ENCODE peak calls at places on chromosomes 16 and 17, in six cellular contexts. V is mesenchymal stem cell, O is AG04450, B is neural progenitor cell, G is left ventricle myocardium inferior, T is heart right ventricle. Y is an unnamed sample.

GRCh38 chr16:80986557-80986956 is 20.1 kb downstream of the CMC2 start:
- DNase-seq in V (no peak), O (no peak), B (no peak), G (no peak), T (no peak), Y (no peak)

GRCh38 chr16:20075243-20075642 is 1.6 kb upstream of the GPR139 start:
- DNase-seq in V (no peak), O (no peak), B (no peak), G (no peak), T (no peak), Y (no peak)

GRCh38 chr17:63113167-63113566 is 147.1 kb downstream of the TANC2 start:
- DNase-seq in V (no peak), O (no peak), B (peak; percentile 31), G (no peak), T (no peak), Y (no peak)

GRCh38 chr16:67547423-67548264 is 14.7 kb upstream of the CTCF start:
- DNase-seq in V (no peak), O (no peak), B (no peak), G (peak; percentile 18), T (no peak), Y (no peak)

GRCh38 chr16:54477766-54478165 is 191.2 kb upstream of the IRX3 start:
- DNase-seq in V (no peak), O (no peak), B (no peak), G (no peak), T (no peak), Y (no peak)

GRCh38 chr16:85554114-85554790 is 58.9 kb upstream of the GSE1 start:
- DNase-seq in V (peak; percentile 94), O (no peak), B (peak; percentile 71), G (peak; percentile 67), T (peak; percentile 82), Y (peak; percentile 81)

GRCh38 chr17:64270885-64271284 is 7.8 kb upstream of the TEX2 start:
- DNase-seq in V (no peak), O (no peak), B (no peak), G (no peak), T (no peak), Y (no peak)

GRCh38 chr16:20740901-20741491 is 622 bp downstream of the THUMPD1 start:
- DNase-seq in V (peak; percentile 84), O (peak; percentile 37), B (peak; percentile 91), G (peak; percentile 91), T (peak; percentile 90), Y (peak; percentile 86)

GRCh38 chr16:24825696-24826095 is 20.1 kb upstream of the SLC5A11 start:
- DNase-seq in V (no peak), O (no peak), B (no peak), G (no peak), T (no peak), Y (no peak)

GRCh38 chr17:35312790-35313711 is 60.4 kb downstream of the SLFN11 start:
- DNase-seq in V (peak; percentile 68), O (peak; percentile 56), B (peak; percentile 79), G (peak; percentile 24), T (peak; percentile 60), Y (peak; percentile 34)

GRCh38 chr17:59332890-59333377 is 1.5 kb downstream of the YPEL2 start:
- DNase-seq in V (peak; percentile 58), O (no peak), B (no peak), G (peak; percentile 33), T (peak; percentile 42), Y (no peak)

GRCh38 chr16:85087899-85088569 is 24.2 kb downstream of the CIBAR2 start:
- DNase-seq in V (no peak), O (no peak), B (no peak), G (no peak), T (no peak), Y (no peak)

GRCh38 chr16:3591436-3591803 is 14.2 kb upstream of the NLRC3 start:
- DNase-seq in V (no peak), O (no peak), B (no peak), G (no peak), T (no peak), Y (no peak)

GRCh38 chr16:29825145-29826044 is 5.1 kb downstream of the MVP start:
- DNase-seq in V (peak; percentile 80), O (peak; percentile 80), B (peak; percentile 41), G (peak; percentile 67), T (peak; percentile 52), Y (peak; percentile 97)

GRCh38 chr16:3119701-3120408 is 7.5 kb downstream of the ZNF205 start:
- DNase-seq in V (no peak), O (no peak), B (no peak), G (no peak), T (no peak), Y (no peak)

GRCh38 chr17:75352079-75352569 is 53.4 kb downstream of the GRB2 start:
- DNase-seq in V (no peak), O (no peak), B (peak; percentile 21), G (no peak), T (no peak), Y (no peak)

GRCh38 chr16:71214771-71215381 is 15.6 kb downstream of the HYDIN start:
- DNase-seq in V (no peak), O (no peak), B (no peak), G (no peak), T (no peak), Y (no peak)

GRCh38 chr17:34624767-34625389 is 45.5 kb downstream of the TMEM132E start:
- DNase-seq in V (no peak), O (no peak), B (peak; percentile 68), G (no peak), T (no peak), Y (no peak)

GRCh38 chr17:14082848-14083247 is 13.5 kb downstream of the COX10 start:
- DNase-seq in V (no peak), O (no peak), B (no peak), G (no peak), T (no peak), Y (no peak)

GRCh38 chr16:11674818-11675560 is 6.7 kb downstream of the SNN start:
- DNase-seq in V (peak; percentile 52), O (no peak), B (no peak), G (no peak), T (no peak), Y (no peak)

GRCh38 chr17:43118679-43119615 is 6.2 kb downstream of the BRCA1 start:
- DNase-seq in V (no peak), O (no peak), B (no peak), G (no peak), T (no peak), Y (no peak)

GRCh38 chr17:69375229-69375628 is 39.3 kb upstream of the MAP2K6 start:
- DNase-seq in V (no peak), O (no peak), B (no peak), G (no peak), T (no peak), Y (no peak)

GRCh38 chr17:67362173-67362572 is 4.2 kb downstream of the PSMD12 start:
- DNase-seq in V (no peak), O (no peak), B (no peak), G (no peak), T (no peak), Y (no peak)

GRCh38 chr17:42514867-42515266 is 21.2 kb upstream of the NAGLU start:
- DNase-seq in V (no peak), O (no peak), B (peak; percentile 44), G (no peak), T (no peak), Y (no peak)

GRCh38 chr16:81238296-81239011 is at the start of gene BCO1:
- DNase-seq in V (peak; percentile 82), O (peak; percentile 18), B (peak; percentile 87), G (no peak), T (no peak), Y (peak; percentile 45)

GRCh38 chr17:66755101-66755943 is 79.6 kb upstream of the CACNG5 start:
- DNase-seq in V (no peak), O (no peak), B (no peak), G (no peak), T (no peak), Y (no peak)

GRCh38 chr16:11272921-11273720 is at the start of gene PRM3:
- DNase-seq in V (no peak), O (no peak), B (no peak), G (no peak), T (no peak), Y (no peak)

GRCh38 chr17:17533901-17534441 is 37.8 kb upstream of the RASD1 start:
- DNase-seq in V (no peak), O (no peak), B (no peak), G (no peak), T (no peak), Y (no peak)

GRCh38 chr16:17161034-17161433 is 309.7 kb downstream of the XYLT1 start:
- DNase-seq in V (no peak), O (no peak), B (peak; percentile 94), G (no peak), T (no peak), Y (no peak)

DNA sequence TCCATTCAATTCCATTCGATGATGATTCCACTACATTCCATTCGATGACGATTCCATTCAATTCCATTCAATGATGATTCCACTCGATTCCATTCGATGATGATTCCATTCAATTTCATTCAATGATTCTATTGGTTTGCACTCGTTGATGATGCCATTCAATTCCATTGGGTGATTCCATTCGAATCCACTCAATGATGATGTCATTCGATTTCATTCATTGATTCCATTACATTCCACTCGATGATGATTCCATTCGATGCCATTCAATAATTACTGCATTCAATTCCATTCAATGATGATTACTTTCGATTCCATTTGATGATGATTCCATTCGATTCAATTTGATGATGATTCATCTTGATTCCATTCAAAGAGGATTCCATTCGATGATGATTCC is 1299.4 kb downstream of the TP53TG3F start:
- DNase-seq in V (no peak), O (no peak), B (no peak), G (no peak), T (no peak), Y (no peak)
- H3K9me3 ChIP-seq in V (peaks cover 92% of the 10 kb centered on the region), O (peaks cover 19% of the 10 kb centered on the region), B (peaks cover 78% of the 10 kb centered on the region), G (peaks cover 100% of the 10 kb centered on the region), T (peaks cover 70% of the 10 kb centered on the region), Y (no peaks in the 10 kb centered on the region)

GRCh38 chr16:86576591-86577313 is 1.6 kb upstream of the FOXL1 start:
- DNase-seq in V (peak; percentile 74), O (peak; percentile 80), B (no peak), G (no peak), T (no peak), Y (no peak)
- H3K4me3 ChIP-seq in V (peak overlapping the region; percentile 86), O (peak overlapping the region; percentile 76), B (peak overlapping the region; percentile 53), G (peak overlapping the region; percentile 66), T (peak overlapping the region; percentile 34), Y (no peak overlapping the region)

DNA sequence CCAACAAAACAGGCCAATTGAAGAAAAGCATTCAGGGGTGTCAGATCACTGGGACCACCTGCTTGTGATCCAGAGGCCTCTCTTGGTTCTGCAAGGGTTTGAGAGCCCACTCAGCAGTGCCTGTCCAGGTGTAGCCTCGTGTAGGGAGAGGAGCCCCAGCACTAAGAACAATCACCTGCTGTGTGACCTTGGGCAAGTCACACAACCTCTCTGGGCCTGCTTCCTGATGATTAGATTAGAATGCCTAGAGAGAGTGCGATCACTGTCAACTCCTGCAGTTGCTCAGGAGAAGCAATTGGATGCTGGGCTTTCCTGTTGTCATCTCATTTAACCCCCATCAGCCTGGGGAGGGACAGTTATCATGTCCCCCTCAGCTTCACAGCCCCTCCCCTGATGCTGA is 10.2 kb downstream of the DLX3 start:
- DNase-seq in V (no peak), O (no peak), B (no peak), G (no peak), T (no peak), Y (no peak)
- H3K27me3 ChIP-seq in V (peaks cover 57% of the 10 kb centered on the region), O (peaks cover 76% of the 10 kb centered on the region), B (peaks cover 44% of the 10 kb centered on the region), G (peaks cover 97% of the 10 kb centered on the region), T (peaks cover 45% of the 10 kb centered on the region), Y (no peaks in the 10 kb centered on the region)

DNA sequence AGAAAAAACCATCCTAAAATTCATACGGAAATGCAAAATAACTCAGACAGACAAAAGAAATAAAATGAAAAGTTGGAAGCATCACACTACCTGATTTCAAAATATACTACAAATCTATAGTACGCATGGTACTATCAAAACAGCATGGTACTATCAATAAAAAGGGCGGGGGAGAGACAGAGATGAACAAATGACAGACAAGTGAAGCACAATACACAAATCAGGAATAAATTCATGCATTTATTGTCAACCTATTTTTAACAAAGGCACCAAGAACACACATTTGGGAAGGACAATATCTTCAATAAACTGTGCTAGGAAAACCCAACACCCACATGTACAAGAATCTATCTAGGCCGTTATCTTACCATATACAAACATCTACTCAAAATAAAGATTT is 207.4 kb upstream of the WSB1 start:
- DNase-seq in V (no peak), O (no peak), B (no peak), G (no peak), T (no peak), Y (no peak)
- H3K9me3 ChIP-seq in V (no peaks in the 10 kb centered on the region), O (peaks cover 41% of the 10 kb centered on the region), B (peaks cover 11% of the 10 kb centered on the region), G (no peaks in the 10 kb centered on the region), T (no peaks in the 10 kb centered on the region), Y (no peaks in the 10 kb centered on the region)

Y was measured in MG63.